ENCODE peak calls at places on chromosome 11, in ten cellular contexts. V is GM23338, O is hepatocyte, K is HCT116, D is GM23248, L is fibroblast of lung, Y is neural progenitor cell, A is H1, E is K562, Z is MM.1S. N is an unnamed sample. For H3K79me2 and H3K36me3, the result is how much of the 10 kb centered on the place peaks cover.

GRCh38 chr11:76263166-76263565 is 56.9 kb upstream of the WNT11 start:
- DNase-seq in L (no peak), Z (no peak), O (no peak), V (no peak), Y (no peak), K (no peak), E (no peak), D (no peak), A (no peak), N (no peak)

GRCh38 chr11:79116600-79116999 is 324.2 kb downstream of the TENM4 start:
- DNase-seq in O (no peak), Z (no peak), E (no peak), K (no peak), Y (no peak), L (no peak), A (no peak), D (no peak), V (no peak), N (peak)

GRCh38 chr11:22459053-22459452 is 120.9 kb downstream of the SLC17A6 start:
- DNase-seq in E (no peak), K (no peak), A (no peak), L (peak), O (no peak), V (no peak), D (peak), Y (no peak), Z (no peak), N (peak)

GRCh38 chr11:24585192-24585591 is 88.3 kb downstream of the LUZP2 start:
- DNase-seq in O (no peak), Y (no peak), E (no peak), D (no peak), K (no peak), L (peak), Z (no peak), V (no peak), A (no peak), N (no peak)

GRCh38 chr11:6321961-6322362 is 1.7 kb upstream of the CAVIN3 start:
- DNase-seq in E (no peak), K (peak), L (peak), A (no peak), D (peak), Z (no peak), V (peak), O (no peak), Y (peak), N (no peak)

GRCh38 chr11:65586676-65587075 is 8.9 kb downstream of the KCNK7 start:
- DNase-seq in V (peak), L (peak), Y (peak), Z (peak), O (no peak), E (no peak), A (no peak), D (no peak), K (no peak), N (no peak)

GRCh38 chr11:11849127-11849746 is 7.5 kb downstream of the USP47 start:
- DNase-seq in K (peak), A (no peak), Y (peak), O (peak), V (peak), E (peak), D (peak), L (peak), Z (peak), N (peak)

GRCh38 chr11:66263785-66264184 is 4.7 kb upstream of the RAB1B start:
- DNase-seq in O (no peak), L (no peak), Y (no peak), E (no peak), D (no peak), Z (no peak), V (no peak), A (no peak), K (no peak), N (no peak)

GRCh38 chr11:88484873-88485621 is 147.5 kb upstream of the CTSC start:
- DNase-seq in L (peak), D (peak), Y (peak), E (peak), V (peak), A (peak), O (peak), K (peak), Z (peak), N (peak)

GRCh38 chr11:64776875-64777274 is 1.5 kb downstream of the SF1 start:
- DNase-seq in A (no peak), K (no peak), V (no peak), Y (no peak), D (no peak), Z (no peak), E (no peak), L (no peak), O (no peak), N (no peak)

GRCh38 chr11:96259053-96259837 is 83.8 kb downstream of the MAML2 start:
- DNase-seq in A (no peak), K (no peak), E (no peak), D (peak), Z (no peak), Y (no peak), O (peak), V (no peak), L (peak), N (peak)

GRCh38 chr11:87602776-87603175 is 565.0 kb downstream of the TMEM135 start:
- DNase-seq in V (no peak), E (no peak), O (no peak), D (no peak), Y (no peak), A (no peak), L (no peak), Z (no peak), K (no peak), N (no peak)

GRCh38 chr11:64285885-64286800 is 495 bp downstream of the GPR137 start:
- DNase-seq in D (peak), E (no peak), Y (peak), L (no peak), V (no peak), K (no peak), A (peak), Z (peak), O (no peak), N (no peak)

GRCh38 chr11:70783356-70783755 is 385.0 kb downstream of the CTTN start:
- DNase-seq in L (no peak), V (no peak), E (no peak), K (no peak), A (no peak), Z (no peak), D (peak), Y (no peak), O (no peak), N (no peak)

GRCh38 chr11:109612481-109612880 is 190.5 kb downstream of the C11orf87 start:
- DNase-seq in Z (no peak), O (no peak), K (no peak), Y (no peak), D (peak), E (no peak), L (no peak), V (no peak), A (no peak), N (no peak)

GRCh38 chr11:69055598-69056516 is 7.1 kb downstream of the TPCN2 start:
- DNase-seq in Z (peak), K (no peak), D (no peak), L (no peak), V (no peak), A (no peak), O (no peak), E (no peak), Y (no peak), N (no peak)

GRCh38 chr11:8709002-8709672 is 26.5 kb downstream of the RPL27A start:
- DNase-seq in L (peak), Y (no peak), A (no peak), D (peak), K (no peak), E (no peak), O (peak), Z (no peak), V (peak), N (no peak)

GRCh38 chr11:29634248-29634647 is 382.6 kb downstream of the KCNA4 start:
- DNase-seq in A (no peak), E (no peak), Z (no peak), K (no peak), L (no peak), D (peak), O (no peak), V (peak), Y (peak), N (no peak)

GRCh38 chr11:128171496-128171895 is 415.9 kb downstream of the ETS1 start:
- DNase-seq in D (peak), Z (no peak), K (no peak), L (no peak), V (no peak), O (no peak), E (no peak), Y (no peak), A (no peak), N (no peak)

GRCh38 chr11:66371627-66372415 is at the start of gene SLC29A2:
- DNase-seq in Y (peak), D (peak), Z (no peak), L (no peak), A (peak), V (peak), E (peak), K (peak), O (peak), N (peak)

GRCh38 chr11:6531267-6531752 is 34.2 kb downstream of the DNHD1 start:
- DNase-seq in A (no peak), V (peak), Z (no peak), Y (peak), O (peak), E (peak), L (peak), K (peak), D (peak), N (peak)

GRCh38 chr11:26996056-26996455 is 2.1 kb downstream of the FIBIN start:
- DNase-seq in O (no peak), V (no peak), Z (no peak), E (no peak), K (no peak), Y (no peak), D (peak), L (peak), A (no peak), N (no peak)

GRCh38 chr11:57778318-57779037 is 16.9 kb downstream of the CTNND1 start:
- DNase-seq in D (peak), V (peak), Y (peak), L (peak), O (peak), Z (no peak), K (peak), E (peak), A (peak), N (no peak)

GRCh38 chr11:5611627-5612026 is 13.2 kb upstream of the TRIM34 start:
- DNase-seq in E (peak), D (no peak), V (peak), Z (no peak), A (no peak), L (no peak), O (no peak), K (peak), Y (peak), N (no peak)

GRCh38 chr11:110296226-110297081 is at the start of gene RDX:
- DNase-seq in K (peak), D (peak), Y (peak), L (peak), Z (peak), V (peak), A (peak), E (peak), O (peak), N (peak)

GRCh38 chr11:70733327-70734325 is 335.3 kb downstream of the CTTN start:
- DNase-seq in A (no peak), V (no peak), Z (no peak), Y (no peak), L (no peak), E (no peak), O (no peak), K (no peak), D (no peak), N (no peak)

GRCh38 chr11:121429556-121429955 is 22.6 kb upstream of the SORL1 start:
- DNase-seq in L (no peak), A (no peak), O (no peak), E (no peak), D (no peak), K (no peak), Y (no peak), V (no peak), Z (no peak), N (no peak)

GRCh38 chr11:14672635-14673034 is 29.0 kb downstream of the PDE3B start:
- DNase-seq in E (no peak), Y (no peak), A (no peak), Z (no peak), D (peak), L (peak), V (no peak), O (no peak), K (no peak), N (no peak)

GRCh38 chr11:34680918-34681554 is 60.1 kb downstream of the EHF start:
- DNase-seq in Y (no peak), L (peak), V (peak), A (no peak), E (no peak), O (no peak), K (peak), Z (peak), D (peak), N (peak)

GRCh38 chr11:86473991-86474833 is 99.5 kb downstream of the CCDC81 start:
- DNase-seq in Y (no peak), D (peak), K (no peak), A (no peak), Z (no peak), E (no peak), O (no peak), L (no peak), V (no peak), N (no peak)

GRCh38 chr11:15905815-15906214 is 450.5 kb downstream of the SOX6 start:
- DNase-seq in K (no peak), D (no peak), V (no peak), E (no peak), L (no peak), A (no peak), Z (no peak), Y (no peak), O (no peak), N (no peak)

GRCh38 chr11:111069076-111069475 is 176.4 kb upstream of the POU2AF2 start:
- DNase-seq in D (peak), L (peak), K (peak), V (peak), E (no peak), A (no peak), Y (peak), O (no peak), Z (no peak), N (no peak)

DNA sequence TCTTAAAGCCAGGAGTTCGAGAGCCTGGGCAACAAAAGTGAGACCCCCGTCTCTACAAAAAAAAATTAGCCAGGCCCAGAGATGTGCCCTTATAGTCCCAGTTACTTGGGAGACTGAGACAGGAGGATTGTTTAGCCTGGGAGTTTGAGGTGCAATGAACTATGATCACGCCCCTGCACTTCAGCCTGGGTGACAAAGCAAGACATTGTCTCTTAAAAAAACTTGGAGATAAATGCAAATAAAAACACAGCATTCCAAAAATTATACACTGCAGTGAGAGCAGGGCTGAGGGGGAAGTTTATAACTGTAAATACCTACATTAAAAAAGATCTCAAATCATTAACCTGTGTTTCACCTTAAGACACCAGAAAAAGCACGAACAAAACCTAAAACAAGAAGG is 22.1 kb downstream of the AP2A2 start:
- DNase-seq in A (no peak), L (no peak), K (no peak), Z (no peak), Y (no peak), E (no peak), V (no peak), D (no peak), O (no peak), N (no peak)
- H3K79me2 ChIP-seq in A (under half), L (under half), K (half or more), Z (half or more), Y (half or more), E (under half), V (half or more), D (half or more), O (half or more), N (under half)

GRCh38 chr11:2176389-2176900 is 4.8 kb upstream of the TH start:
- DNase-seq in O (no peak), E (no peak), A (no peak), D (no peak), V (no peak), K (no peak), Y (no peak), Z (no peak), L (no peak), N (no peak)
- H3K36me3 ChIP-seq in O (under half), E (under half), A (under half), D (under half), V (under half), K (under half), Y (under half), Z (under half), L (under half), N (under half)

DNA sequence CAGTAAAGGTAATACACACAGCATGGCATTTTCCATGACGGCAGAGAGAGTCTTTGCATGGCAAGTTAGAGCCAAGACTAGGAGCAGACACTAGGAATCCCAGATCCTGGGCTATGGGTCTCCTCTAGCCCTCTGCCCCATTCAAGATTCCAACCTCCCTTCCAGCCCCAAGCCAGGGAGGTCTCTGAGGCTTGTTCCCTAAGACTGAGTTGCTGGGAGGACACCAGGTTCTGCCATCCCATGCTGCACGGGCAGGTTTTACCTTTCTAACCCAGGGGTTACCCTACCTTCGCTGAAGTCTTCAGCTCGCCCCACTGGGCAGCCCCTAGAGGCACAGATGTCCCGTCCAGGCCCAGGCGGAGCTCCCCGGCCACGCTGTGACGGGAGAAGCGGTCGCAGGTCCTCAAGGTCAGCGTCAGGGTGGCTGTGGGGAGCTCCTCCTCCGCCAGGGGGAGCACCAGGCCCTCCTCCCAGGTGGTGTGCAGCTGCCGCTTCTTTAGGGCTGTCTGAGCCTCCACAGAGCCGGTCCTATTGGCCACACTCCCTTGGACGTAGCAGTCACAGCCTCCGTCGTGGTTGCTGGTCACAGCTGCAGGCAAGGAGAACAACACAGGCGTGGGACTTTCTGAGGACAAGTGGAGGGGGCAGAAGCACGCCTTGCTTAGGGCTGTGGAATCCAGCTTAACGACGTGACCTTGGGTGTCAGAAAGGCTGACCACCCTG is 33.8 kb downstream of the SYT13 start:
- DNase-seq in V (peak), Y (peak), O (peak), D (peak), E (peak), Z (peak), K (peak), L (peak), A (peak), N (peak)
- H3K4me2 ChIP-seq in V (no peak), Y (no peak), O (no peak), D (no peak), E (peak), Z (no peak), K (peak), L (no peak), A (no peak), N (no peak)

DNA sequence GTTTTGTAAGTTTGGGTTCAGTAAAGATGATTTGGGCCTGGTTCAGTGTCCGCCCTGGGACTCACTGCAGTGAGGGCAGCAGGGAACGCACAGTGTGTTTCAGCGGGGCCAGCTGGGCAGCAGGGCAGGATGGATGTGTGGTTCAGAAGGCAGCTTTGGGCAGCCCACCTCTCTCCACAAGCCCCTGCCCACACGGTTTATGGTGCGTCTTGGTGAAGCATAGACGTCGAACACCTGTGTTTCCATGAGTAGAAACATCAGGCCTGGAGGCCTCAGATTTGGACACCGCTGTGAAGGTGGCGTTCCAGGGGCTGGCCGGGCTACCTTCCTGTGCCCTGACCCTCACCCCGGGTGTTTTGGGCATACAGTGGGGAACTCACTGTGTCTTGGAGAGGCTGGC is 58.9 kb downstream of the ST14 start:
- DNase-seq in Z (no peak), L (no peak), D (no peak), E (no peak), Y (no peak), V (no peak), A (peak), O (no peak), K (no peak), N (no peak)
- H3K79me2 ChIP-seq in Z (under half), L (under half), D (under half), E (under half), Y (under half), V (under half), A (under half), O (under half), K (under half), N (under half)

DNA sequence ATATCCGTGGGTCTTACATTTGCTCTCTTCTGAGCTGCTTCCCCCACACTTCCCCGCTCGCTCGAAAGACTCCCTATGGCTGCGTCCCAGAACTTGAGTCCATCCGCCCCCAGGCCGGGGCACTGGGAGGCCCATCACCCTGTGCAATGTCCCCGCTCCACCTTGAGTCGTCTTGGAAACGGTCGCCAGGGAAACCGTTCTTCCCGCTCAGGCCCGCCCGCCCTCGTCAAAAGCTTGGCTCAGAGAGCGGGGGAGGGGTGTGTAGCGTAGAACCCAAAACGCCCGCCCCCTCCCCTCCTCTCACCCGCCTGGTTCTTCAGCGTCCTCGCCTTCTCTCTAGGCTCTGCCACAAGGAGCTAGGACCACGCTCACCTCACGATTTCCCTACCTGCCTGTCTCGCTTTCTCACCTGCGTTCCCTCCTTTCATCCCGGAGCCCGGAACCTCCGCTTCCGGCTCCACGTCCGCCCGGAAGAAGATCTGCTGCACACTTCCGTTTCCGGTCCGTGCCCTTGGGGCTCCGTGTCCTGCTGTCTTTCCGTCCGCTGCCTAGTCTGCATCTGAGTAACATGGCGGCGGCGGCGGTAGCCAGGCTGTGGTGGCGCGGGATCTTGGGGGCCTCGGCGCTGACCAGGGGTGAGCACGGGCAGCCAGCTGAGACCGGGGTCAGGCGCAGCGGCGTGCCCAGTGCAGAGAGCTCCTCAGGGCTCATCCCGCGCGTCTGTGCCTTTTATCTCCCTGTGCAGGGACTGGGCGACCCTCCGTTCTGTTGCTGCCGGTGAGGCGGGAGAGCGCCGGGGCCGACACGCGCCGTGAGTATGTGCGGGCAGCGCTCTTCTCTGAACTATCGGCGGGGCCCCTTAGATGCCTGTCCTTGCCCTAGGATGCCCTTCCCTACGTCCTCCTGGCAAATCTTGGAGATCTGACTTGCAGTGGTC is at the start of the genes KBTBD4 and NDUFS3:
- DNase-seq in Y (peak), D (peak), E (peak), A (peak), L (peak), V (peak), Z (peak), O (peak), K (peak), N (peak)
- H3K36me3 ChIP-seq in Y (under half), D (under half), E (half or more), A (under half), L (under half), V (under half), Z (under half), O (under half), K (under half), N (under half)

DNA sequence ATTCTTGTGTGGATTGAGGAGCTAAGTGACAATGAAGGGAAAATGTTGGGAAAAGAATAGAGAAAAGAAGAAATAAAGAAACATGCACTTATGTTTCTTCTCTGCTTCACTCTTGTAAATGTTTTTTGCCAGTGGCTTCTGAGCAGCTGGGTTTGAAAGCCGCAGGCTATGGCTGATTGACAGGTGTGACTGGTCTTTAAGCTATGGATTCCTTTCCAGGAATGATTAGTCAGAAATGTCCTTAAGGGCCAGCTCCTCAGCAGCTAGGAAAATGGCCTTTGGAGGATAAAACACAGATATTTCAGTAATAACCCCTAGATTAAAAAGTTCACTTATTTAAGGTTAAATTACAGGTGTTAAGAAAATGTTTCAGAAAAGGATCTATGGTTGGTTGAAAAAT is 6.5 kb upstream of the USP28 start:
- DNase-seq in D (no peak), K (no peak), L (no peak), Z (no peak), O (no peak), V (no peak), E (peak), A (no peak), Y (no peak), N (peak)
- H3K4me2 ChIP-seq in D (no peak), K (no peak), L (no peak), Z (no peak), O (no peak), V (no peak), E (no peak), A (no peak), Y (no peak), N (no peak)

N was measured in trophoblast cell.